ENCODE peak calls at places on chromosomes 4 and X, in five cellular contexts. P is mammary epithelial cell, I is cardiac muscle cell, J is AG04450, Z is OCI-LY7. K is an unnamed sample.

GRCh38 chr4:70183168-70183939 is 12.2 kb upstream of the ODAM start:
- DNase-seq in P (peak; percentile 10), I (peak; percentile 80), J (peak; percentile 1), Z (peak; percentile 62), K (no peak)

GRCh38 chrX:56130436-56130835 is 101.7 kb upstream of the KLF8 start:
- DNase-seq in P (no peak), I (no peak), J (no peak), Z (no peak), K (no peak)

GRCh38 chrX:123087326-123087725 is 96.8 kb upstream of the GRIA3 start:
- DNase-seq in P (peak; percentile 67), I (no peak), J (no peak), Z (no peak), K (no peak)

GRCh38 chr4:77174426-77174825 is 17.4 kb downstream of the CCNG2 start:
- DNase-seq in P (no peak), I (no peak), J (no peak), Z (peak; percentile 8), K (no peak)

GRCh38 chr4:172153694-172154093 is 340.5 kb downstream of the GALNTL6 start:
- DNase-seq in P (no peak), I (peak; percentile 11), J (no peak), Z (no peak), K (no peak)

GRCh38 chr4:53309321-53310020 is 56.4 kb downstream of the SCFD2 start:
- DNase-seq in P (no peak), I (no peak), J (no peak), Z (no peak), K (no peak)

GRCh38 chr4:2803624-2804448 is 11.0 kb downstream of the SH3BP2 start:
- DNase-seq in P (no peak), I (no peak), J (no peak), Z (no peak), K (peak; percentile 50)

GRCh38 chr4:123640271-123640670 is 243.7 kb downstream of the SPRY1 start:
- DNase-seq in P (peak; percentile 95), I (no peak), J (no peak), Z (no peak), K (peak; percentile 17)

GRCh38 chr4:17688011-17688441 is 73.6 kb downstream of the MED28 start:
- DNase-seq in P (peak; percentile 83), I (no peak), J (no peak), Z (no peak), K (no peak)

GRCh38 chr4:183332447-183332846 is 10.2 kb upstream of the CLDN24 start:
- DNase-seq in P (no peak), I (no peak), J (no peak), Z (no peak), K (no peak)

GRCh38 chr4:61500883-61501282 is 300.8 kb downstream of the ADGRL3 start:
- DNase-seq in P (peak; percentile 34), I (no peak), J (no peak), Z (no peak), K (no peak)

GRCh38 chrX:38817004-38817703 is 15.9 kb downstream of the MID1IP1 start:
- DNase-seq in P (no peak), I (peak; percentile 12), J (no peak), Z (no peak), K (no peak)

GRCh38 chrX:136687457-136687856 is 39.5 kb downstream of the CD40LG start:
- DNase-seq in P (no peak), I (no peak), J (no peak), Z (no peak), K (no peak)

GRCh38 chrX:109856974-109857373 is 123.9 kb upstream of the ACSL4 start:
- DNase-seq in P (no peak), I (peak; percentile 53), J (no peak), Z (peak; percentile 35), K (no peak)

GRCh38 chr4:37299468-37299867 is 54.9 kb downstream of the NWD2 start:
- DNase-seq in P (no peak), I (no peak), J (no peak), Z (no peak), K (no peak)

GRCh38 chr4:20829958-20830357 is 129.7 kb downstream of the PACRGL start:
- DNase-seq in P (no peak), I (no peak), J (peak; percentile 16), Z (no peak), K (no peak)

GRCh38 chr4:120921456-120922389 is 803 bp downstream of the PRDM5 start:
- DNase-seq in P (peak; percentile 65), I (peak; percentile 71), J (peak; percentile 24), Z (no peak), K (peak; percentile 15)

GRCh38 chrX:31070057-31070468 is 1.8 kb downstream of the FTHL17 start:
- DNase-seq in P (peak; percentile 47), I (no peak), J (no peak), Z (no peak), K (no peak)

GRCh38 chr4:821631-822030 is 4.3 kb downstream of the CPLX1 start:
- DNase-seq in P (no peak), I (no peak), J (no peak), Z (no peak), K (no peak)

GRCh38 chrX:107700317-107700774 is 72.0 kb downstream of the PRPS1 start:
- DNase-seq in P (peak; percentile 56), I (no peak), J (no peak), Z (no peak), K (no peak)

GRCh38 chr4:1325681-1326635 is 21.1 kb upstream of the UVSSA start:
- DNase-seq in P (no peak), I (no peak), J (no peak), Z (no peak), K (no peak)

GRCh38 chr4:158255727-158256324 is 45.5 kb downstream of the TMEM144 start:
- DNase-seq in P (peak; percentile 27), I (peak; percentile 61), J (peak; percentile 27), Z (peak; percentile 30), K (no peak)

GRCh38 chr4:127856485-127857447 is 23.9 kb upstream of the PLK4 start:
- DNase-seq in P (peak; percentile 94), I (no peak), J (peak; percentile 55), Z (no peak), K (peak; percentile 94)

GRCh38 chr4:106083065-106083464 is 187.8 kb downstream of the NPNT start:
- DNase-seq in P (no peak), I (no peak), J (no peak), Z (no peak), K (no peak)

GRCh38 chr4:3820016-3820805 is 54.0 kb downstream of the ADRA2C start:
- DNase-seq in P (no peak), I (no peak), J (no peak), Z (no peak), K (no peak)

GRCh38 chr4:187608001-187608421 is 387.6 kb upstream of the ZFP42 start:
- DNase-seq in P (peak; percentile 75), I (no peak), J (peak; percentile 73), Z (no peak), K (no peak)

GRCh38 chrX:130523460-130524394 is 121.9 kb downstream of the RBMX2 start:
- DNase-seq in P (no peak), I (peak; percentile 66), J (no peak), Z (no peak), K (no peak)

GRCh38 chrX:12771445-12772069 is 19.7 kb upstream of the PRPS2 start:
- DNase-seq in P (no peak), I (peak; percentile 63), J (no peak), Z (peak; percentile 45), K (no peak)

GRCh38 chr4:140089216-140089615 is 64.8 kb downstream of the MAML3 start:
- DNase-seq in P (no peak), I (no peak), J (no peak), Z (no peak), K (no peak)
- TF ChIP-seq CTCF in P (no peak), I (no peak), J (no peak), Z (no peak), K (no peak)

GRCh38 chrX:19179389-19179788 is 57.1 kb upstream of the ADGRG2 start:
- DNase-seq in P (no peak), I (no peak), J (no peak), Z (no peak), K (no peak)

GRCh38 chrX:19178402-19178801 is 56.1 kb upstream of the ADGRG2 start:
- DNase-seq in P (no peak), I (no peak), J (no peak), Z (no peak), K (no peak)

GRCh38 chrX:19188566-19188965 is 66.3 kb upstream of the ADGRG2 start:
- DNase-seq in P (no peak), I (no peak), J (no peak), Z (no peak), K (no peak)

GRCh38 chrX:19182785-19183184 is 60.5 kb upstream of the ADGRG2 start:
- DNase-seq in P (no peak), I (no peak), J (no peak), Z (no peak), K (no peak)

DNA sequence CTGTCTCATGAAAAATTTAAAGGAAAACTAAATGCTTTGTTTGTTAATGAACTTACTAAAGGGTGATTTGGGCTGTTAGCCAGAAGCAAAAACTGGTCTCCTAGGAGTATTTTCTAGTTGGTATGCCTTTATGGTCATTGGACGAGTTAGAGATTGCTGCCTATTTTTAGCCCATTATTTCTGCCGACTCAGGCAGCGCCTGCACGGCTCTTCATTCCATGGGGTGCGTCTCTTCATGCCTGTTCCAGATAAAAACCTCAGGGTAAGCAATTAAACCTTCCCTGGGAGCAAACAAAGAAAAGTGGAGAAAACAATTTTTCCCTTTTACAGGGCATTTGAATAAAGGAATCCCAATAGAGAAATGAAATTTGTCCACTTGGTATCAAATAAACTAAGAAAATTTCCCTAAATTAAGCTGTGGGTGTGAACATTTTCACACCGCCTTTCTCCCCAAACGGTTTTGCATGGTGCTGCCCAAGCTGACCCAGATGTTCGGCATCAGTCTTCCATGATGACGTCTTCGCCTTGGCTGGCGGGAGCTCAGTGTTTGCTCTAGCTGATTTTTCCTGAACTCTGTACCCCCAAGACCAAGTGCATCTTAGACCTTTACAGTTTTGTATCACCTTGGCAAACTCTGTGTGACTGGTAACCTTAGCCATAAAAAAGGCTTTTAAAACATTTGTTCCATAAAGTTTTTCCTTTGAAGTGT is 61.7 kb upstream of the ADGRG2 start:
- DNase-seq in P (no peak), I (peak; percentile 49), J (no peak), Z (no peak), K (no peak)
- H3K27ac ChIP-seq in P (no peak overlapping the region), I (peak overlapping the region; percentile 63), J (no peak overlapping the region), Z (no peak overlapping the region), K (no peak overlapping the region)

DNA sequence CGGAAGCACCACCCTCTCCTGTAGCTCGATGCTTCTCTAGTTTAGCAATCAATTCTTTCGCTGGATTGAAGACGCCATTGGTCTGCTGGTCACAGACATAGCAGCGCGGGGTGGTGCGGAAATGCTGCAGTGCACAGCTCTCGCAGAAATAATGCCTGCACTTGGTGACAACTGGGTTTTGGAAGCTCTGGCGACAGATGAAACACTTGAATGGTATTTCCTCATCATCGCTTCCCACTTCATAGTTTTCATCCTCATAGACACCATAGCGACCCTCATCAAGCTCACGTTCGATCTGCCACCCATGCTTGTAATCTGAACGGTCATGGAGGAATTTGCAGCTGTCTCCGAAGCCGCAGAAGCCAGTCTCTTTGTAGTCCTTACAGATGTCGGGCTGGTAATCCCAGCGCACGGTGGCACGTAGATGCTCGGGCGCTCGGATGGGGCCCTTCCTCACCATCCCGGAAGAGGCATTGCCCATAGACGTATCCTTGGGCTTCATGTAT is 854 bp downstream of the RNF113A start:
- DNase-seq in P (peak; percentile 3), I (peak; percentile 41), J (no peak), Z (peak; percentile 55), K (no peak)
- TF ChIP-seq CTCF in P (no peak), I (no peak), J (no peak), Z (no peak), K (no peak)

DNA sequence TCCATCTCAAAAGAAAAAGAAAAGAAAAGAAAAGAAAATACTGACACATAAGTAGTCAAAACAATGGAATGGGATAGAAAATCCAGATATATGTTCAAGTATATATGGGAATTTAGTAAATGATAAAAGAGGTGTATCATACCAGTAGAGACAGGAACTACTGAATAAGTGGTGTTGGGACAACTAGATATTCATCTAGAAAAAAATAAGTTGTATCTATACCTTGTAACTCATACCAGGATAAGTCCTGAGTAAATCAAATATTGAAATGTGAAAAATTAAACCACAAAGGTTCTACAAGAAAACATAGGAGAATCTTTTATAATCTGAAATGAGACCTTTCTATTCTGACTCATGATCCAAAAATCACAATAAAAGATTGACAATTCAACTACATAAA is 58.5 kb downstream of the RBM47 start:
- DNase-seq in P (no peak), I (no peak), J (no peak), Z (no peak), K (no peak)
- H3K27ac ChIP-seq in P (no peak overlapping the region), I (no peak overlapping the region), J (no peak overlapping the region), Z (no peak overlapping the region), K (no peak overlapping the region)